ENCODE peak calls at places on chromosomes 11 and 22, in nine cellular contexts. L, Y, V, E, H, Z, X, J and C are unnamed samples.

GRCh38 chr11:48088682-48089050 is 108.3 kb downstream of the PTPRJ start:
- DNase-seq in L (no peak), Y (no peak), V (no peak), E (no peak), H (no peak), Z (no peak), X (no peak), J (no peak), C (no peak)

GRCh38 chr22:48245119-48245485 is 1482.7 kb downstream of the TBC1D22A start:
- DNase-seq in L (no peak), Y (no peak), V (no peak), E (no peak), H (no peak), Z (no peak), X (no peak), J (no peak), C (no peak)

GRCh38 chr11:61810671-61811175 is 6.1 kb downstream of the FADS1 start:
- DNase-seq in L (no peak), Y (no peak), V (no peak), E (no peak), H (no peak), Z (no peak), X (no peak), J (no peak), C (no peak)

GRCh38 chr11:76577199-76577920 is 93.2 kb downstream of the LRRC32 start:
- DNase-seq in L (no peak), Y (peak), V (no peak), E (peak), H (peak), Z (no peak), X (peak), J (peak), C (peak)

GRCh38 chr22:44583076-44583760 is 85.2 kb upstream of the RTL6 start:
- DNase-seq in L (no peak), Y (no peak), V (peak), E (no peak), H (peak), Z (no peak), X (peak), J (peak), C (no peak)

GRCh38 chr11:31397239-31397834 is 27.7 kb downstream of the DNAJC24 start:
- DNase-seq in L (peak), Y (no peak), V (no peak), E (no peak), H (no peak), Z (no peak), X (no peak), J (peak), C (no peak)

GRCh38 chr11:75346912-75347647 is 4.4 kb downstream of the ARRB1 start:
- DNase-seq in L (no peak), Y (peak), V (no peak), E (no peak), H (peak), Z (no peak), X (peak), J (no peak), C (no peak)

GRCh38 chr11:44733877-44734276 is 7.1 kb downstream of the TSPAN18 start:
- DNase-seq in L (no peak), Y (no peak), V (no peak), E (no peak), H (no peak), Z (no peak), X (no peak), J (no peak), C (no peak)

GRCh38 chr11:10486161-10486840 is 31.2 kb downstream of the AMPD3 start:
- DNase-seq in L (no peak), Y (no peak), V (no peak), E (no peak), H (no peak), Z (no peak), X (no peak), J (no peak), C (no peak)

GRCh38 chr11:74871037-74871436 is 77.9 kb downstream of the XRRA1 start:
- DNase-seq in L (no peak), Y (no peak), V (no peak), E (no peak), H (no peak), Z (no peak), X (no peak), J (no peak), C (no peak)

GRCh38 chr11:67238894-67239794 is 27.1 kb upstream of the GRK2 start:
- DNase-seq in L (peak), Y (no peak), V (no peak), E (no peak), H (no peak), Z (no peak), X (no peak), J (no peak), C (no peak)

DNA sequence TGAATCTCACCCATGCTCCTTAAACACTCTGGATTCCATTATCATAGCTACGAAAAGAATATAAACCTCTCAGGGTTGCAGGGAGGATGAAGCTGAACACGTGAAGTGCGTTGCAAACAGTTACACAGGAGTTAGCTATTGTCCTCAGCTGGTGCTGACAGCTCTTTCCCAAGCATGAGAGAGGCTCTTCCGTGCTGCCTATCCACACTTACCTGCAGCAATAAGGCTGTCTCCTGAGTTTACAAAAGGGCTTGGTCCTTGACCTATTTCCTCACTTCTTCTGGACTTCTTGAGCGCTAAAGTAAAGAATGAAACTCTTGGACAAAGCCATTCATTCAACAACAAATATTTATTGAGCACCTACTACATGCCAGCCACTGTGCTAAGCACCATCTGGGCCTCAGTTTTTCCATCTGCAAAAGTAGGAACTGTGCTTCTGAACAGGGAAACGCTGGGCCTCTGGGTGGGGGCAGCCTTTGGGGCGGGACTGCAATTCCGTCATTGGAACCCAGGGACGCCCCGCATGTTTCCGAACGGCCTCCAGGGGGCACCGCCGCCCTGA is 749 bp upstream of the ARL2 start:
- DNase-seq in L (peak), Y (peak), V (peak), E (peak), H (peak), Z (peak), X (peak), J (peak), C (peak)
- TF ChIP-seq CTCF in L (peak), Y (peak), V (no peak), E (peak), H (peak), Z (peak), X (peak), J (peak), C (no peak)

DNA sequence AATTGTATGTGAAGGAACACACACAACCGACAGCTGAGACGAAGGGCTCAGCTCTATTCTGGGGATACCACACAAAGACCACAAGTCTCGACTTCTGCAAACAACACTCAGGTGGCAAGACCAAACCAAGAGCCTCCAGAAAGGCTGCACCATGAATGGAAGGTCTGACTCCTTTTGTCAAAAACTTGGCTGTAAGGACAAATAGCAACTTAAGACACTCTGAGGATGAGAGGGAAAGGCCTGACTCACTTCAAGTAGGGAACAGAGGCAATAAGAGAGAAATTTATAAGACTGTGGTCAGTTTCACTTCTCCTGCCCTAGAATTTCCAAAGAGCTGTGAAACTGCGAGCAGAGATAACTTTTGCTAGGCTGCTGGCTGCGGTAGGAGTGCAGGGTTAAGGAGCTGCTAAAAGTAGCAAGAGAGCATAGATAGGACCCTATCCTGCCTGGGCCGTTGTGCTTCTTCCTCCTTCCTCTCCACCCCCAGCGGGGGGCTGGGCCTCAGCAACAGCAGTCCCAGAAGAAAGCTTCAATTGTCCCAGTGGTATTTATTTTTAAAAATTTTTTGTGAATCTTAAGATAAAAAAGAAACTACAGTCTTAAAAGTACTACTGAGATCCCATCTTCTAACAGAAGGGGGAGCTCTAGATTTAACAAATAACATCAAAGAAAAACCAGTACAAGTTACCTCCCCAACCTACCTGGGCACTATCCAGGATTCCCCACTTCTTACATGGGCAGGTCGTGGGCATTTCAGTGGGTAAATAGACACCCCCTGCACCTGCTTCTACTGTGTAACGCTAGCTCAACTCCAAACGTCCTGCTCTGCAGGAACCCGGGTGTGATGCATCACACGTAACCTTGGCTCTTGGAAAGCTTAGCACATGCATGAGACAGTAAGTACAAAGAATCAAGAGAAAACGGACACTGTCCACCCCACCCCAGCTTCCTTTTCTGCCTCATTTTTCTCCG is 66.4 kb downstream of the SGSM3 start:
- DNase-seq in L (peak), Y (no peak), V (peak), E (peak), H (no peak), Z (peak), X (no peak), J (peak), C (peak)
- TF ChIP-seq CTCF in L (peak), Y (peak), V (peak), E (peak), H (peak), Z (peak), X (peak), J (peak), C (peak)

DNA sequence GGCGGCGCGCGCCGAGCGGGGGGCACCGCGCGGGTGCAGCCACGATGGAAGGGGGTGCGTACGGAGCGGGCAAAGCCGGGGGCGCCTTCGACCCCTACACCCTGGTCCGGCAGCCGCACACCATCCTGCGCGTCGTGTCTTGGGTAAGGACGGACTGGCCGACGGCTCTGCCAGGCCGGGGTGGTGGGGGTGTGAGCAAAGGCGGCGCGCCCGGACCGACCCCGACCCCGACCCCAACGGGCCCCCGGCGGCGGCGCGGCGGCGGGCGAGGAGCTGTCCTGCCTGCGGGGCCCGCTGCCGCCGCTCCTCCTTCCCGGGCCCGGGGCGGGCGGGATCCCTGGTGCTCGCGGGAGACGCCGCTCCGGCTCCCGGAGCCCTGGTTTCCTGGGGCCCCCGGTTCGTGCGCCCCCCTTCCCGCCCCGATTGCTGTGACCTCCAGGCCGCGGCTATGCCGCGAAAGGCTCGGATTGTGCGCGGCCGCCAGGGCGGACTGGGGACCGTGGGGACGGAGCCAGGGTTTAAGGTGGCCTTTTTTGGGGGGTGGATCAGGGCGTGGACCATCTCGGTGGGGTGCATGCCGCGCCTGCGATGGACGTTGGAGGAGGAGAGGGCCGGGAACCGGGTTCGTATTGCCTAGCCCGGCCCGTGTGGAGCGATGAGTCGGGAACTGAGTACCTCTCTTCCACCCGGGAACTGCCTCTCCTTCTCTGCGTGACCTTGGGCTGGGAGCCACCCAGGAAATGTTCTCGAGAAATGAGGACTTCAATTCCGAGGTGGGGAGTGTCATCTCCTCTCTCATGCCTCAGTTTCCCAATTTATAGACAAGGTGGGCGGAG is at the start of gene SYNGR1:
- DNase-seq in L (no peak), Y (no peak), V (no peak), E (no peak), H (peak), Z (no peak), X (no peak), J (no peak), C (peak)
- TF ChIP-seq CTCF in L (no peak), Y (no peak), V (no peak), E (peak), H (no peak), Z (no peak), X (no peak), J (no peak), C (no peak)

DNA sequence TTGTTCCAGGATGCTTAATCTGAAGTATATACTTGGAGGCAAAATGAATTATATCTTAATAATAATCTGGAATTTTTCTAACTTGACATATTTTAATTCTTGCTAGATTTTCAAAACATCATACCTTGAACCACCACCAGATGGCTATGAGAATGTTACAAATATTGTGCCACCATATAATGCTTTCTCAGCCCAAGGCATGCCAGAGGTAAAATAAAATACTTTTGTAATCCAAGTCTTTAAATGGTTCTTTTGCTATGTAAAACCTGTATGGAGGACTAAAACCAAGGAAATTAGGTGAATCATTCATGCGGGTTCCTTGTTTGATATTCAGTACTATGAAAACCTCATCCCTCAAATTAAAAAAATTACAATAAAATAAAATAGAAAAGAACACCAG is 14.4 kb downstream of the NAALAD2 start:
- DNase-seq in L (no peak), Y (no peak), V (no peak), E (no peak), H (no peak), Z (no peak), X (no peak), J (no peak), C (no peak)
- TF ChIP-seq CTCF in L (peak), Y (no peak), V (no peak), E (no peak), H (no peak), Z (no peak), X (no peak), J (no peak), C (no peak)